ENCODE peak calls at places on chromosomes 12 and 14, in seven cellular contexts. I is fibroblast of lung; O is pancreas; P is stromal cell of bone marrow; M is stimulated activated CD4-positive, alpha-beta T cell treated with anti-CD3 and anti-CD28 coated beads, Interleukin-15, amount 100 ng/mL, for 24 hours; W is MM.1S; K is NCI-H2081. F is an unnamed sample.

GRCh38 chr14:95387826-95388445 is 68.2 kb upstream of the CLMN start:
- DNase-seq in W (no peak), I (no peak), O (no peak), M (no peak), K (no peak), P (no peak), F (no peak)

GRCh38 chr12:132018193-132018916 is 68.6 kb downstream of the EP400 start:
- DNase-seq in P (no peak), O (no peak), I (peak), W (no peak), K (no peak), M (peak), F (no peak)

GRCh38 chr12:94617101-94617500 is 33.3 kb downstream of the TMCC3 start:
- DNase-seq in P (no peak), W (no peak), M (no peak), I (no peak), K (no peak), O (no peak), F (no peak)

GRCh38 chr12:120117961-120118709 is 1.6 kb upstream of the RAB35 start:
- DNase-seq in O (no peak), I (peak), W (no peak), K (no peak), P (no peak), M (no peak), F (no peak)

GRCh38 chr12:93526786-93527428 is 45.6 kb upstream of the SOCS2 start:
- DNase-seq in I (peak), W (no peak), P (peak), M (no peak), O (no peak), K (no peak), F (no peak)

GRCh38 chr12:642633-643477 is 20.4 kb downstream of the NINJ2 start:
- DNase-seq in W (peak), O (peak), I (peak), P (no peak), K (no peak), M (peak), F (no peak)

GRCh38 chr12:109139791-109140190 is 23.4 kb downstream of the ACACB start:
- DNase-seq in P (no peak), O (no peak), I (no peak), W (no peak), K (no peak), M (no peak), F (no peak)

GRCh38 chr12:26724309-26724702 is 108.7 kb downstream of the ITPR2 start:
- DNase-seq in W (no peak), I (no peak), M (no peak), P (no peak), O (no peak), K (no peak), F (no peak)

GRCh38 chr14:100738704-100739131 is 12.0 kb downstream of the DLK1 start:
- DNase-seq in I (no peak), O (no peak), P (no peak), M (no peak), W (no peak), K (no peak), F (no peak)

GRCh38 chr12:41479431-41479830 is 291.3 kb downstream of the PDZRN4 start:
- DNase-seq in O (no peak), P (no peak), I (no peak), W (no peak), M (no peak), K (no peak), F (no peak)

GRCh38 chr14:51248041-51248987 is 8.3 kb downstream of the TMX1 start:
- DNase-seq in I (no peak), P (no peak), K (no peak), M (no peak), O (no peak), W (no peak), F (no peak)

GRCh38 chr12:24360461-24360860 is 411.0 kb upstream of the SOX5 start:
- DNase-seq in W (no peak), K (no peak), I (no peak), O (no peak), M (no peak), P (no peak), F (no peak)

GRCh38 chr12:66423290-66423689 is 121.0 kb downstream of the HELB start:
- DNase-seq in K (no peak), M (no peak), I (no peak), O (no peak), W (no peak), P (no peak), F (no peak)

GRCh38 chr14:54175298-54175942 is 218.8 kb upstream of the BMP4 start:
- DNase-seq in M (peak), I (peak), P (peak), O (peak), K (peak), W (peak), F (no peak)

GRCh38 chr12:95257541-95257940 is 39.9 kb downstream of the VEZT start:
- DNase-seq in M (no peak), P (no peak), O (no peak), I (no peak), K (no peak), W (no peak), F (no peak)

GRCh38 chr12:31362115-31362758 is 36.3 kb upstream of the SINHCAF start:
- DNase-seq in K (peak), O (no peak), I (no peak), W (peak), P (no peak), M (peak), F (no peak)

GRCh38 chr12:13211859-13212664 is 15.5 kb downstream of the EMP1 start:
- DNase-seq in O (peak), P (peak), K (peak), M (peak), I (peak), W (peak), F (no peak)

GRCh38 chr12:56979628-56980027 is 22.2 kb upstream of the RDH16 start:
- DNase-seq in O (no peak), I (no peak), P (no peak), M (no peak), W (peak), K (no peak), F (no peak)

GRCh38 chr12:132219323-132219722 is 75.1 kb downstream of the NOC4L start:
- DNase-seq in M (no peak), W (no peak), I (no peak), O (no peak), K (no peak), P (no peak), F (no peak)

GRCh38 chr12:132007041-132007440 is 57.3 kb downstream of the EP400 start:
- DNase-seq in K (no peak), P (no peak), O (no peak), I (no peak), W (no peak), M (no peak), F (no peak)

GRCh38 chr12:48361664-48362339 is 11.1 kb upstream of the ZNF641 start:
- DNase-seq in P (no peak), K (no peak), M (no peak), O (no peak), I (no peak), W (no peak), F (no peak)

GRCh38 chr12:80373666-80374065 is 70.4 kb upstream of the PTPRQ start:
- DNase-seq in P (no peak), I (no peak), M (no peak), O (no peak), W (no peak), K (no peak), F (no peak)

GRCh38 chr12:27571463-27571862 is 47.5 kb downstream of the PPFIBP1 start:
- DNase-seq in P (peak), M (no peak), W (no peak), K (no peak), I (peak), O (no peak), F (no peak)

GRCh38 chr14:104676694-104677505 is 12.5 kb upstream of the INF2 start:
- DNase-seq in O (peak), M (peak), I (no peak), K (no peak), P (no peak), W (no peak), F (no peak)

GRCh38 chr12:98456583-98457573 is 58.5 kb upstream of the TMPO start:
- DNase-seq in K (no peak), I (peak), M (peak), W (no peak), O (peak), P (no peak), F (no peak)

GRCh38 chr14:89540830-89541470 is 123.9 kb upstream of the FOXN3 start:
- DNase-seq in M (no peak), I (peak), P (peak), W (no peak), K (no peak), O (no peak), F (no peak)

GRCh38 chr12:6462234-6462995 is 8.1 kb downstream of the VAMP1 start:
- DNase-seq in K (no peak), M (peak), P (no peak), I (no peak), W (no peak), O (no peak), F (no peak)

F was measured in esophagus squamous epithelium.